ENCODE peak calls at places on chromosomes 16 and 17, in seven cellular contexts. One of them, this sample, is unnamed.
A peak's percentile ranks its signal among the peaks of the same experiment; 100 is the strongest.

GRCh38 chr17:80036715-80037477 is 454 bp downstream of the CCDC40 start:
- DNase-seq in esophagus muscularis mucosa: no peak
- DNase-seq in H1: peak; percentile 85
- DNase-seq in stomach: no peak
- DNase-seq in breast epithelium: no peak
- DNase-seq in K562: peak; percentile 47
- DNase-seq in transverse colon: peak; percentile 37
- DNase-seq in this sample: no peak

GRCh38 chr17:70905796-70906195 is 736.5 kb downstream of the KCNJ2 start:
- DNase-seq in stomach: no peak
- DNase-seq in H1: no peak
- DNase-seq in breast epithelium: no peak
- DNase-seq in transverse colon: no peak
- DNase-seq in esophagus muscularis mucosa: no peak
- DNase-seq in K562: no peak
- DNase-seq in this sample: no peak

GRCh38 chr17:27545562-27546229 is 85.3 kb upstream of the LGALS9 start:
- DNase-seq in H1: no peak
- DNase-seq in esophagus muscularis mucosa: no peak
- DNase-seq in K562: no peak
- DNase-seq in breast epithelium: no peak
- DNase-seq in stomach: no peak
- DNase-seq in transverse colon: no peak
- DNase-seq in this sample: no peak

GRCh38 chr16:57941016-57941656 is 29.8 kb downstream of the CNGB1 start:
- DNase-seq in H1: no peak
- DNase-seq in breast epithelium: peak; percentile 65
- DNase-seq in stomach: peak; percentile 94
- DNase-seq in K562: no peak
- DNase-seq in esophagus muscularis mucosa: no peak
- DNase-seq in transverse colon: peak; percentile 41
- DNase-seq in this sample: no peak

GRCh38 chr16:87806608-87807546 is 41.1 kb upstream of the KLHDC4 start:
- DNase-seq in K562: peak; percentile 48
- DNase-seq in esophagus muscularis mucosa: no peak
- DNase-seq in transverse colon: peak; percentile 62
- DNase-seq in breast epithelium: no peak
- DNase-seq in stomach: peak; percentile 75
- DNase-seq in H1: peak; percentile 61
- DNase-seq in this sample: peak; percentile 75

GRCh38 chr17:42809250-42809649 is 10.6 kb downstream of the CNTD1 start:
- DNase-seq in transverse colon: no peak
- DNase-seq in breast epithelium: no peak
- DNase-seq in esophagus muscularis mucosa: no peak
- DNase-seq in H1: no peak
- DNase-seq in K562: no peak
- DNase-seq in stomach: no peak
- DNase-seq in this sample: peak; percentile 87

GRCh38 chr16:16155234-16155633 is 68.1 kb downstream of the ABCC6 start:
- DNase-seq in stomach: no peak
- DNase-seq in K562: no peak
- DNase-seq in breast epithelium: no peak
- DNase-seq in H1: no peak
- DNase-seq in esophagus muscularis mucosa: no peak
- DNase-seq in transverse colon: no peak
- DNase-seq in this sample: no peak

GRCh38 chr16:89873109-89873821 is at the start of gene TCF25:
- DNase-seq in breast epithelium: peak; percentile 85
- DNase-seq in H1: peak; percentile 89
- DNase-seq in transverse colon: peak; percentile 85
- DNase-seq in stomach: peak; percentile 82
- DNase-seq in K562: peak; percentile 98
- DNase-seq in esophagus muscularis mucosa: peak; percentile 93
- DNase-seq in this sample: peak; percentile 90

GRCh38 chr16:14298374-14299122 is 227.4 kb downstream of the MRTFB start:
- DNase-seq in stomach: no peak
- DNase-seq in breast epithelium: no peak
- DNase-seq in K562: no peak
- DNase-seq in H1: no peak
- DNase-seq in esophagus muscularis mucosa: no peak
- DNase-seq in transverse colon: no peak
- DNase-seq in this sample: no peak

GRCh38 chr17:78645421-78646295 is 68.5 kb upstream of the DNAH17 start:
- DNase-seq in transverse colon: peak; percentile 81
- DNase-seq in esophagus muscularis mucosa: peak; percentile 94
- DNase-seq in stomach: peak; percentile 57
- DNase-seq in breast epithelium: no peak
- DNase-seq in H1: no peak
- DNase-seq in K562: no peak
- DNase-seq in this sample: peak; percentile 89

GRCh38 chr17:42018339-42018738 is 1.1 kb upstream of the DNAJC7 start:
- DNase-seq in K562: no peak
- DNase-seq in esophagus muscularis mucosa: no peak
- DNase-seq in H1: no peak
- DNase-seq in stomach: no peak
- DNase-seq in breast epithelium: no peak
- DNase-seq in transverse colon: no peak
- DNase-seq in this sample: no peak

GRCh38 chr17:64202683-64203430 is 60.2 kb downstream of the TEX2 start:
- DNase-seq in breast epithelium: no peak
- DNase-seq in stomach: no peak
- DNase-seq in transverse colon: no peak
- DNase-seq in H1: no peak
- DNase-seq in esophagus muscularis mucosa: peak; percentile 60
- DNase-seq in K562: no peak
- DNase-seq in this sample: no peak

GRCh38 chr16:5349661-5350060 is 252.1 kb upstream of the EEF2KMT start:
- DNase-seq in breast epithelium: no peak
- DNase-seq in K562: no peak
- DNase-seq in transverse colon: no peak
- DNase-seq in H1: no peak
- DNase-seq in esophagus muscularis mucosa: no peak
- DNase-seq in stomach: no peak
- DNase-seq in this sample: no peak

GRCh38 chr17:57834146-57834741 is 15.6 kb downstream of the MRPS23 start:
- DNase-seq in H1: peak; percentile 64
- DNase-seq in stomach: peak; percentile 91
- DNase-seq in esophagus muscularis mucosa: no peak
- DNase-seq in transverse colon: no peak
- DNase-seq in K562: no peak
- DNase-seq in breast epithelium: peak; percentile 61
- DNase-seq in this sample: peak; percentile 89

GRCh38 chr17:8506145-8506544 is 70.5 kb downstream of the NDEL1 start:
- DNase-seq in breast epithelium: no peak
- DNase-seq in esophagus muscularis mucosa: no peak
- DNase-seq in stomach: no peak
- DNase-seq in H1: no peak
- DNase-seq in transverse colon: no peak
- DNase-seq in K562: no peak
- DNase-seq in this sample: no peak

GRCh38 chr16:25080420-25081131 is 31.0 kb upstream of the LCMT1 start:
- DNase-seq in esophagus muscularis mucosa: no peak
- DNase-seq in stomach: no peak
- DNase-seq in transverse colon: no peak
- DNase-seq in H1: no peak
- DNase-seq in K562: no peak
- DNase-seq in breast epithelium: no peak
- DNase-seq in this sample: no peak

GRCh38 chr16:87344931-87345631 is 27.9 kb upstream of the C16orf95 start:
- DNase-seq in K562: no peak
- DNase-seq in H1: no peak
- DNase-seq in esophagus muscularis mucosa: no peak
- DNase-seq in transverse colon: peak; percentile 67
- DNase-seq in breast epithelium: no peak
- DNase-seq in stomach: peak; percentile 34
- DNase-seq in this sample: no peak

GRCh38 chr16:27241658-27242057 is 26.9 kb downstream of the NSMCE1 start:
- DNase-seq in transverse colon: no peak
- DNase-seq in K562: no peak
- DNase-seq in H1: no peak
- DNase-seq in esophagus muscularis mucosa: no peak
- DNase-seq in stomach: peak; percentile 10
- DNase-seq in breast epithelium: no peak
- DNase-seq in this sample: peak; percentile 60

GRCh38 chr17:60135160-60135950 is 14.4 kb upstream of the CA4 start:
- DNase-seq in K562: peak; percentile 98
- DNase-seq in stomach: peak; percentile 91
- DNase-seq in esophagus muscularis mucosa: peak; percentile 96
- DNase-seq in H1: peak; percentile 88
- DNase-seq in breast epithelium: peak; percentile 82
- DNase-seq in transverse colon: peak; percentile 92
- DNase-seq in this sample: peak; percentile 93

GRCh38 chr17:58327363-58328194 is 1.0 kb downstream of the TSPOAP1 start:
- DNase-seq in K562: no peak
- DNase-seq in esophagus muscularis mucosa: no peak
- DNase-seq in breast epithelium: no peak
- DNase-seq in stomach: no peak
- DNase-seq in H1: no peak
- DNase-seq in transverse colon: no peak
- DNase-seq in this sample: no peak

GRCh38 chr16:3071655-3072054 is 6.2 kb downstream of the IL32 start:
- DNase-seq in breast epithelium: no peak
- DNase-seq in esophagus muscularis mucosa: no peak
- DNase-seq in transverse colon: no peak
- DNase-seq in H1: no peak
- DNase-seq in stomach: no peak
- DNase-seq in K562: no peak
- DNase-seq in this sample: no peak

GRCh38 chr16:50839920-50840729 is 98.2 kb downstream of the CYLD start:
- DNase-seq in transverse colon: no peak
- DNase-seq in H1: peak; percentile 42
- DNase-seq in breast epithelium: no peak
- DNase-seq in esophagus muscularis mucosa: no peak
- DNase-seq in stomach: no peak
- DNase-seq in K562: no peak
- DNase-seq in this sample: no peak

GRCh38 chr17:19448341-19449268 is 37.6 kb downstream of the RNF112 start:
- DNase-seq in transverse colon: no peak
- DNase-seq in K562: no peak
- DNase-seq in stomach: no peak
- DNase-seq in H1: no peak
- DNase-seq in esophagus muscularis mucosa: no peak
- DNase-seq in breast epithelium: no peak
- DNase-seq in this sample: peak; percentile 86

GRCh38 chr17:79573196-79573929 is 37.5 kb downstream of the RBFOX3 start:
- DNase-seq in H1: no peak
- DNase-seq in stomach: no peak
- DNase-seq in breast epithelium: no peak
- DNase-seq in K562: no peak
- DNase-seq in esophagus muscularis mucosa: no peak
- DNase-seq in transverse colon: no peak
- DNase-seq in this sample: peak; percentile 26

GRCh38 chr17:29640413-29640812 is 17.7 kb upstream of the CORO6 start:
- DNase-seq in K562: no peak
- DNase-seq in esophagus muscularis mucosa: no peak
- DNase-seq in H1: no peak
- DNase-seq in transverse colon: no peak
- DNase-seq in stomach: no peak
- DNase-seq in breast epithelium: no peak
- DNase-seq in this sample: no peak

GRCh38 chr16:57988929-57989328 is 11.5 kb downstream of the ZNF319 start:
- DNase-seq in H1: no peak
- DNase-seq in K562: no peak
- DNase-seq in esophagus muscularis mucosa: no peak
- DNase-seq in breast epithelium: no peak
- DNase-seq in transverse colon: no peak
- DNase-seq in stomach: no peak
- DNase-seq in this sample: peak; percentile 65

GRCh38 chr17:79835470-79835899 is 3.8 kb downstream of the CBX4 start:
- DNase-seq in H1: peak; percentile 63
- DNase-seq in K562: peak; percentile 43
- DNase-seq in esophagus muscularis mucosa: no peak
- DNase-seq in transverse colon: no peak
- DNase-seq in stomach: no peak
- DNase-seq in breast epithelium: no peak
- DNase-seq in this sample: no peak

DNA sequence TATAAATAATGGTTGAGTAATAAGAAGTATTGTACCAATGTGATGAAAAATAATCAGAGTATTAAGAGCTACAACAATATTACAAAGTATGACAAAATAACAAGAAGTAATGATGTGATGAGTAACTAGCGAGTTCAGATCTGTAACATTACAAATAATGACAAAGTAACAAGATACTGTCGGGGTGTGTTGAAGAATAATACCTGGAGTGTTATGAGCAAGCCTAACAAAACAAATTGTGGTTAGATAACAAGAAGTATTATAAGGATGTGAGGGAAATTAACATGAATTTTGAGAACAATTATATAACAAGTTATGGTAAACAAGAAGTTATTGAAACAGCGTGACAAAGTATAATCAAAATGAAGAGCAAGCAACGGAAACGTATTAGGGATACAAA is 1.3 kb downstream of the TBX4 start:
- DNase-seq in transverse colon: no peak
- DNase-seq in K562: no peak
- DNase-seq in breast epithelium: no peak
- DNase-seq in H1: no peak
- DNase-seq in esophagus muscularis mucosa: no peak
- DNase-seq in stomach: no peak
- DNase-seq in this sample: no peak
- TF ChIP-seq POLR2AphosphoS5 in transverse colon: no peak
- TF ChIP-seq POLR2AphosphoS5 in K562: no peak
- TF ChIP-seq POLR2AphosphoS5 in breast epithelium: no peak
- TF ChIP-seq POLR2AphosphoS5 in H1: no peak
- TF ChIP-seq POLR2AphosphoS5 in esophagus muscularis mucosa: no peak
- TF ChIP-seq POLR2AphosphoS5 in stomach: no peak
- TF ChIP-seq POLR2AphosphoS5 in this sample: no peak

GRCh38 chr17:4362141-4362540 is 4.3 kb downstream of the UBE2G1 start:
- DNase-seq in transverse colon: no peak
- DNase-seq in stomach: no peak
- DNase-seq in H1: no peak
- DNase-seq in esophagus muscularis mucosa: no peak
- DNase-seq in breast epithelium: no peak
- DNase-seq in K562: no peak
- DNase-seq in this sample: peak; percentile 4
- H3K27ac ChIP-seq in transverse colon: peak overlapping the region; percentile 19
- H3K27ac ChIP-seq in stomach: peak overlapping the region; percentile 59
- H3K27ac ChIP-seq in H1: no peak overlapping the region
- H3K27ac ChIP-seq in esophagus muscularis mucosa: peak overlapping the region; percentile 99
- H3K27ac ChIP-seq in breast epithelium: no peak overlapping the region
- H3K27ac ChIP-seq in K562: no peak overlapping the region
- H3K27ac ChIP-seq in this sample: peak overlapping the region; percentile 20

GRCh38 chr17:55660171-55660886 is 62.3 kb downstream of the TMEM100 start:
- DNase-seq in stomach: no peak
- DNase-seq in K562: no peak
- DNase-seq in esophagus muscularis mucosa: no peak
- DNase-seq in breast epithelium: no peak
- DNase-seq in H1: no peak
- DNase-seq in transverse colon: no peak
- DNase-seq in this sample: no peak
- TF ChIP-seq POLR2AphosphoS5 in stomach: no peak
- TF ChIP-seq POLR2AphosphoS5 in K562: no peak
- TF ChIP-seq POLR2AphosphoS5 in esophagus muscularis mucosa: no peak
- TF ChIP-seq POLR2AphosphoS5 in breast epithelium: no peak
- TF ChIP-seq POLR2AphosphoS5 in H1: no peak
- TF ChIP-seq POLR2AphosphoS5 in transverse colon: no peak
- TF ChIP-seq POLR2AphosphoS5 in this sample: peak; percentile 29

DNA sequence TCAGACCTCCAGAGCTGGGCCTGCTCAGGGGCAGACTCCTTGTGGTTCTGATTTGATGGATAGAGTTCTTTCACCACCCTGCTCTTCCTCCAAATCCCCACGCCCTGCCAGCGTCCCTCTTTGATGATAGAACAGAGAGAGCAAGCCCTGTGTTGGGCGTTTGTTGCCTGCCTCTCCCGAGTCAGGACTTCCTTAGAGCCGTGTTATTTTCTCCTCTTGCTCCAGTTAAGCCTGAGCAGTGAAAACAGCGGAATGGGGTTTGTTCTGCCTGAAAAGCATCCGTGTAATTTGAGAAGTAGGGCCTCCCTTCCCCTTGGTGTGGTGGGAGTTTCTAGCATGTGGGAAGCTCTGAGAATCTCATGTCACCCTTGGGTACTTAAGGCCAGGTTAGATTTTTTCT is 22.1 kb downstream of the TMEM94 start:
- DNase-seq in K562: no peak
- DNase-seq in breast epithelium: no peak
- DNase-seq in H1: no peak
- DNase-seq in esophagus muscularis mucosa: no peak
- DNase-seq in stomach: no peak
- DNase-seq in transverse colon: no peak
- DNase-seq in this sample: no peak
- H3K27ac ChIP-seq in K562: no peak overlapping the region
- H3K27ac ChIP-seq in breast epithelium: no peak overlapping the region
- H3K27ac ChIP-seq in H1: no peak overlapping the region
- H3K27ac ChIP-seq in esophagus muscularis mucosa: peak overlapping the region; percentile 33
- H3K27ac ChIP-seq in stomach: no peak overlapping the region
- H3K27ac ChIP-seq in transverse colon: no peak overlapping the region
- H3K27ac ChIP-seq in this sample: no peak overlapping the region